ENCODE peak calls at places on chromosomes 16 and 17, in five cellular contexts. Z, F, E, Y and O are unnamed samples.

GRCh38 chr17:7851438-7852261 is 3.2 kb upstream of the TMEM88 start:
- DNase-seq in Z (peak), F (peak), E (peak), Y (peak), O (peak)

GRCh38 chr16:5415123-5415522 is 317.5 kb upstream of the EEF2KMT start:
- DNase-seq in Z (no peak), F (no peak), E (no peak), Y (no peak), O (no peak)

GRCh38 chr16:12229759-12230594 is 253.4 kb downstream of the SNX29 start:
- DNase-seq in Z (no peak), F (no peak), E (no peak), Y (no peak), O (no peak)

GRCh38 chr17:39139137-39139516 is 12.3 kb downstream of the PLXDC1 start:
- DNase-seq in Z (no peak), F (no peak), E (no peak), Y (peak), O (no peak)

GRCh38 chr16:1094124-1094479 is 1.9 kb downstream of the C1QTNF8 start:
- DNase-seq in Z (no peak), F (no peak), E (no peak), Y (no peak), O (no peak)

GRCh38 chr17:68248199-68248825 is 469 bp downstream of the AMZ2 start:
- DNase-seq in Z (no peak), F (no peak), E (no peak), Y (peak), O (no peak)

GRCh38 chr16:29025218-29025617 is 40.4 kb downstream of the LAT start:
- DNase-seq in Z (no peak), F (no peak), E (no peak), Y (no peak), O (no peak)

GRCh38 chr16:3089717-3090592 is 9.1 kb downstream of the ZSCAN10 start:
- DNase-seq in Z (no peak), F (peak), E (no peak), Y (no peak), O (no peak)

GRCh38 chr17:50935201-50936124 is 69.3 kb upstream of the TOB1 start:
- DNase-seq in Z (peak), F (no peak), E (peak), Y (peak), O (no peak)

GRCh38 chr16:53773881-53774280 is 69.9 kb downstream of the FTO start:
- DNase-seq in Z (no peak), F (no peak), E (no peak), Y (no peak), O (no peak)

GRCh38 chr17:45873728-45874127 is 20.6 kb upstream of the MAPT start:
- DNase-seq in Z (peak), F (no peak), E (no peak), Y (no peak), O (no peak)

GRCh38 chr16:52068447-52069074 is 478.4 kb downstream of the TOX3 start:
- DNase-seq in Z (peak), F (peak), E (no peak), Y (peak), O (no peak)

GRCh38 chr17:46943511-46944393 is 20.8 kb downstream of the GOSR2 start:
- DNase-seq in Z (no peak), F (no peak), E (no peak), Y (no peak), O (no peak)

GRCh38 chr16:11705311-11705710 is 37.1 kb downstream of the SNN start:
- DNase-seq in Z (no peak), F (no peak), E (no peak), Y (no peak), O (no peak)